ENCODE peak calls at places on chromosome 22, in six cellular contexts. E is neural progenitor cell; J is KG1; X is natural killer cell treated with Interleukin-12 subunit alpha and Interleukin-12 subunit beta and Interleukin-15 and Interleukin-18, amount 100 ng/mL, for 72 hours; C is AG09319; G is left cardiac atrium. I is an unnamed sample.

GRCh38 chr22:46247443-46247975 is 2.6 kb downstream of the CDPF1 start:
- DNase-seq in E (no peak), J (no peak), X (no peak), C (no peak), G (no peak), I (no peak)

GRCh38 chr22:36356708-36357694 is 30.8 kb downstream of the MYH9 start:
- DNase-seq in E (no peak), J (no peak), X (peak; percentile 60), C (no peak), G (no peak), I (no peak)

GRCh38 chr22:21611210-21611977 is 18.4 kb downstream of the YDJC start:
- DNase-seq in E (no peak), J (no peak), X (no peak), C (no peak), G (no peak), I (no peak)

GRCh38 chr22:44329179-44329796 is 16.5 kb upstream of the SHISAL1 start:
- DNase-seq in E (no peak), J (no peak), X (peak; percentile 68), C (no peak), G (no peak), I (no peak)

GRCh38 chr22:48477031-48477721 is 1350.5 kb downstream of the BRD1 start:
- DNase-seq in E (no peak), J (no peak), X (no peak), C (no peak), G (no peak), I (peak; percentile 64)

GRCh38 chr22:24305260-24305692 is 34.6 kb downstream of the SPECC1L start:
- DNase-seq in E (no peak), J (peak; percentile 34), X (no peak), C (no peak), G (no peak), I (no peak)

GRCh38 chr22:30121988-30122387 is 41.7 kb downstream of the HORMAD2 start:
- DNase-seq in E (no peak), J (no peak), X (no peak), C (no peak), G (no peak), I (no peak)

GRCh38 chr22:41094036-41094435 is 1.6 kb downstream of the EP300 start:
- DNase-seq in E (peak; percentile 54), J (peak; percentile 14), X (no peak), C (no peak), G (no peak), I (no peak)

GRCh38 chr22:19450363-19451175 is 3.1 kb upstream of the C22orf39 start:
- DNase-seq in E (no peak), J (no peak), X (peak; percentile 37), C (no peak), G (no peak), I (no peak)

GRCh38 chr22:24833881-24834495 is 28.0 kb downstream of the SGSM1 start:
- DNase-seq in E (no peak), J (no peak), X (no peak), C (no peak), G (no peak), I (no peak)

GRCh38 chr22:19750666-19751490 is 9.7 kb upstream of the TBX1 start:
- DNase-seq in E (no peak), J (no peak), X (no peak), C (no peak), G (no peak), I (no peak)

GRCh38 chr22:42769574-42770447 is 49.1 kb upstream of the A4GALT start:
- DNase-seq in E (peak; percentile 1), J (no peak), X (no peak), C (peak; percentile 38), G (peak; percentile 85), I (peak; percentile 65)

GRCh38 chr22:44523981-44524759 is 26.1 kb upstream of the RTL6 start:
- DNase-seq in E (no peak), J (no peak), X (no peak), C (peak; percentile 54), G (peak; percentile 60), I (no peak)

GRCh38 chr22:29230916-29231875 is 25.5 kb downstream of the EMID1 start:
- DNase-seq in E (no peak), J (no peak), X (no peak), C (no peak), G (no peak), I (no peak)

GRCh38 chr22:25726241-25726640 is 15.7 kb upstream of the MYO18B start:
- DNase-seq in E (no peak), J (no peak), X (no peak), C (no peak), G (no peak), I (no peak)

GRCh38 chr22:46229701-46230100 is 20.4 kb downstream of the CDPF1 start:
- DNase-seq in E (no peak), J (no peak), X (no peak), C (no peak), G (no peak), I (no peak)

GRCh38 chr22:28560005-28560742 is 119.5 kb downstream of the TTC28 start:
- DNase-seq in E (no peak), J (no peak), X (no peak), C (no peak), G (no peak), I (no peak)

GRCh38 chr22:31140746-31141145 is 438 bp upstream of the PLA2G3 start:
- DNase-seq in E (no peak), J (no peak), X (no peak), C (no peak), G (no peak), I (no peak)

GRCh38 chr22:49561976-49562375 is 265.7 kb downstream of the BRD1 start:
- DNase-seq in E (no peak), J (no peak), X (no peak), C (no peak), G (no peak), I (no peak)

GRCh38 chr22:27662359-27663030 is 139.1 kb downstream of the MN1 start:
- DNase-seq in E (no peak), J (no peak), X (no peak), C (peak; percentile 38), G (peak; percentile 88), I (peak; percentile 83)

GRCh38 chr22:19238900-19239299 is 52.6 kb downstream of the CLTCL1 start:
- DNase-seq in E (no peak), J (no peak), X (no peak), C (no peak), G (no peak), I (no peak)

GRCh38 chr22:49617866-49618688 is 209.6 kb downstream of the BRD1 start:
- DNase-seq in E (no peak), J (no peak), X (peak; percentile 56), C (no peak), G (no peak), I (no peak)

GRCh38 chr22:26168199-26168915 is 905 bp upstream of the SEZ6L start:
- DNase-seq in E (peak; percentile 38), J (peak; percentile 12), X (no peak), C (no peak), G (no peak), I (no peak)

GRCh38 chr22:26273011-26273675 is 103.9 kb downstream of the SEZ6L start:
- DNase-seq in E (no peak), J (no peak), X (no peak), C (no peak), G (no peak), I (no peak)

GRCh38 chr22:39405346-39406085 is 5.9 kb downstream of the TAB1 start:
- DNase-seq in E (peak; percentile 18), J (no peak), X (no peak), C (peak; percentile 32), G (peak; percentile 58), I (no peak)